ENCODE peak calls at places on chromosomes 11 and 22, in seven cellular contexts. One of them, this sample, is unnamed.
A peak's percentile ranks its signal among the peaks of the same experiment; 100 is the strongest.

GRCh38 chr11:69969890-69970784 is 108.0 kb upstream of the ANO1 start:
- DNase-seq in PC-3: no peak
- DNase-seq in HCT116: no peak
- DNase-seq in MM.1S: no peak
- DNase-seq in GM23338: peak; percentile 24
- DNase-seq in neural progenitor cell: no peak
- DNase-seq in hepatocyte: peak; percentile 54
- DNase-seq in this sample: no peak

GRCh38 chr11:68750197-68750987 is 928 bp downstream of the TESMIN start:
- DNase-seq in neural progenitor cell: peak; percentile 71
- DNase-seq in PC-3: no peak
- DNase-seq in GM23338: peak; percentile 87
- DNase-seq in hepatocyte: peak; percentile 46
- DNase-seq in MM.1S: no peak
- DNase-seq in HCT116: no peak
- DNase-seq in this sample: no peak

GRCh38 chr11:36702330-36703054 is 104.5 kb upstream of the RAG2 start:
- DNase-seq in MM.1S: peak; percentile 55
- DNase-seq in HCT116: peak; percentile 66
- DNase-seq in PC-3: peak; percentile 69
- DNase-seq in GM23338: peak; percentile 85
- DNase-seq in hepatocyte: peak; percentile 78
- DNase-seq in neural progenitor cell: peak; percentile 78
- DNase-seq in this sample: peak; percentile 72

GRCh38 chr11:103619938-103620337 is 416.5 kb upstream of the DDI1 start:
- DNase-seq in hepatocyte: no peak
- DNase-seq in neural progenitor cell: no peak
- DNase-seq in PC-3: no peak
- DNase-seq in MM.1S: no peak
- DNase-seq in HCT116: no peak
- DNase-seq in GM23338: no peak
- DNase-seq in this sample: no peak

GRCh38 chr22:32823024-32823730 is 21.7 kb downstream of the TIMP3 start:
- DNase-seq in MM.1S: no peak
- DNase-seq in neural progenitor cell: peak; percentile 85
- DNase-seq in hepatocyte: peak; percentile 76
- DNase-seq in GM23338: peak; percentile 92
- DNase-seq in HCT116: peak; percentile 43
- DNase-seq in PC-3: peak; percentile 29
- DNase-seq in this sample: no peak

GRCh38 chr11:75403037-75403436 is 3.7 kb downstream of the RPS3 start:
- DNase-seq in PC-3: no peak
- DNase-seq in hepatocyte: no peak
- DNase-seq in GM23338: no peak
- DNase-seq in MM.1S: no peak
- DNase-seq in HCT116: no peak
- DNase-seq in neural progenitor cell: no peak
- DNase-seq in this sample: peak; percentile 17

GRCh38 chr11:58628446-58628845 is 6.0 kb downstream of the CNTF start:
- DNase-seq in PC-3: no peak
- DNase-seq in hepatocyte: no peak
- DNase-seq in HCT116: no peak
- DNase-seq in neural progenitor cell: peak; percentile 28
- DNase-seq in MM.1S: no peak
- DNase-seq in GM23338: no peak
- DNase-seq in this sample: peak; percentile 80

GRCh38 chr11:27379449-27379848 is 16.4 kb upstream of the CCDC34 start:
- DNase-seq in MM.1S: no peak
- DNase-seq in HCT116: no peak
- DNase-seq in PC-3: no peak
- DNase-seq in GM23338: no peak
- DNase-seq in neural progenitor cell: no peak
- DNase-seq in hepatocyte: no peak
- DNase-seq in this sample: no peak

GRCh38 chr11:101974255-101974654 is 57.9 kb upstream of the ANGPTL5 start:
- DNase-seq in GM23338: no peak
- DNase-seq in neural progenitor cell: no peak
- DNase-seq in HCT116: no peak
- DNase-seq in MM.1S: no peak
- DNase-seq in hepatocyte: no peak
- DNase-seq in PC-3: peak; percentile 52
- DNase-seq in this sample: peak; percentile 42

GRCh38 chr11:66967670-66968425 is 7.3 kb upstream of the C11orf86 start:
- DNase-seq in MM.1S: no peak
- DNase-seq in neural progenitor cell: no peak
- DNase-seq in hepatocyte: no peak
- DNase-seq in PC-3: peak; percentile 94
- DNase-seq in HCT116: no peak
- DNase-seq in GM23338: no peak
- DNase-seq in this sample: peak; percentile 93

GRCh38 chr11:85762226-85762625 is 48.7 kb downstream of the SYTL2 start:
- DNase-seq in MM.1S: no peak
- DNase-seq in PC-3: peak; percentile 35
- DNase-seq in hepatocyte: no peak
- DNase-seq in GM23338: no peak
- DNase-seq in neural progenitor cell: no peak
- DNase-seq in HCT116: no peak
- DNase-seq in this sample: peak; percentile 29

GRCh38 chr11:72872012-72872411 is 57.8 kb downstream of the ATG16L2 start:
- DNase-seq in MM.1S: no peak
- DNase-seq in PC-3: no peak
- DNase-seq in HCT116: no peak
- DNase-seq in GM23338: no peak
- DNase-seq in hepatocyte: no peak
- DNase-seq in neural progenitor cell: no peak
- DNase-seq in this sample: no peak

GRCh38 chr11:121829159-121829643 is 286.8 kb downstream of the BLID start:
- DNase-seq in PC-3: peak; percentile 85
- DNase-seq in hepatocyte: peak; percentile 28
- DNase-seq in HCT116: peak; percentile 21
- DNase-seq in MM.1S: no peak
- DNase-seq in GM23338: no peak
- DNase-seq in neural progenitor cell: no peak
- DNase-seq in this sample: peak; percentile 98

GRCh38 chr11:69311767-69312385 is 17.9 kb downstream of the MYEOV start:
- DNase-seq in HCT116: no peak
- DNase-seq in MM.1S: no peak
- DNase-seq in PC-3: no peak
- DNase-seq in neural progenitor cell: no peak
- DNase-seq in hepatocyte: peak; percentile 44
- DNase-seq in GM23338: no peak
- DNase-seq in this sample: no peak

GRCh38 chr11:17498475-17498874 is 21.8 kb upstream of the ABCC8 start:
- DNase-seq in PC-3: peak; percentile 29
- DNase-seq in MM.1S: no peak
- DNase-seq in GM23338: peak; percentile 56
- DNase-seq in hepatocyte: no peak
- DNase-seq in HCT116: no peak
- DNase-seq in neural progenitor cell: peak; percentile 62
- DNase-seq in this sample: peak; percentile 38

GRCh38 chr11:67352546-67353316 is 615 bp downstream of the POLD4 start:
- DNase-seq in MM.1S: peak; percentile 81
- DNase-seq in HCT116: no peak
- DNase-seq in neural progenitor cell: no peak
- DNase-seq in GM23338: peak; percentile 55
- DNase-seq in PC-3: peak; percentile 54
- DNase-seq in hepatocyte: peak; percentile 70
- DNase-seq in this sample: peak; percentile 65

GRCh38 chr22:48748113-48748859 is 1079.4 kb downstream of the BRD1 start:
- DNase-seq in MM.1S: no peak
- DNase-seq in GM23338: no peak
- DNase-seq in PC-3: no peak
- DNase-seq in hepatocyte: no peak
- DNase-seq in neural progenitor cell: no peak
- DNase-seq in HCT116: no peak
- DNase-seq in this sample: no peak

GRCh38 chr22:48750826-48751440 is 1076.7 kb downstream of the BRD1 start:
- DNase-seq in MM.1S: no peak
- DNase-seq in HCT116: no peak
- DNase-seq in GM23338: no peak
- DNase-seq in PC-3: no peak
- DNase-seq in hepatocyte: no peak
- DNase-seq in neural progenitor cell: no peak
- DNase-seq in this sample: no peak

GRCh38 chr22:48749555-48750227 is 1078.0 kb downstream of the BRD1 start:
- DNase-seq in neural progenitor cell: no peak
- DNase-seq in PC-3: no peak
- DNase-seq in MM.1S: no peak
- DNase-seq in hepatocyte: peak; percentile 2
- DNase-seq in GM23338: no peak
- DNase-seq in HCT116: no peak
- DNase-seq in this sample: no peak

GRCh38 chr22:48750282-48750681 is 1077.4 kb downstream of the BRD1 start:
- DNase-seq in hepatocyte: no peak
- DNase-seq in GM23338: no peak
- DNase-seq in MM.1S: no peak
- DNase-seq in neural progenitor cell: no peak
- DNase-seq in PC-3: no peak
- DNase-seq in HCT116: no peak
- DNase-seq in this sample: no peak

DNA sequence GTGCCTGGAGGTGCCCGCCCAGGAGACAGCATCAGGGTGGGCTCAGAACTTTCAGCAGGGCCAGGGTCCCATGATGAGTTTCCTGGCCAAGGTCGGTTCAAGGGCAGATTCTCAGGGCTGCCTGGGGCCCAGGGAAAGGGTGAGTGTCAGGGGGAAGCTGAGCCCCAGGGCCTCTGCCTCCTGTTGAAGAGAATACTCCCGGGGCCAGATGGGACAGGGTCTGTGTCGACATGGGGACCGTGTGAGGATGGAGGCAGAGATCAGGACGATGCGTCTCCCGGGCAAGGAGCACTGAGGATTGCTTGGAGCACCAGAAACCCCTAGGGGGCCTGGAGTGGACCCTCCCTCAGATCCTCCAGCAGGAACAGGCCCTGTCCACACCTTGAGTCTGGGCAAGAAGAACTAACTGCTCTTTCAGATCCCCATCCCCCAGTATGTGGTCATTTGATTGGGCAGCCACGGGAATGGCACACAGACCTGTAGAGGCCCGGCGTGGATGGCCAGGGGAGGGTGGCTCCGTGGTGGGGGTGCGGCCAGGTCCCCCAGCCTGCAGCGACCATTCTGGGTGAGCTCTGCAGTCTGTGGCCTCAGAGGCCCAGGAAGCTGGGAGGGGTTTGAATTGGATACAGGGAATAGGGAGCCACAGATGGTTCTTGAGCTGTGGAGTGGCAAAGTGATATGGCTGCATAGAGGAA is 1078.7 kb downstream of the BRD1 start:
- DNase-seq in GM23338: no peak
- DNase-seq in hepatocyte: no peak
- DNase-seq in neural progenitor cell: no peak
- DNase-seq in PC-3: no peak
- DNase-seq in HCT116: no peak
- DNase-seq in MM.1S: no peak
- DNase-seq in this sample: no peak
- TF ChIP-seq EZH2phosphoT487 in GM23338: no peak
- TF ChIP-seq EZH2phosphoT487 in hepatocyte: no peak
- TF ChIP-seq EZH2phosphoT487 in neural progenitor cell: no peak
- TF ChIP-seq EZH2phosphoT487 in PC-3: no peak
- TF ChIP-seq EZH2phosphoT487 in HCT116: no peak
- TF ChIP-seq EZH2phosphoT487 in MM.1S: no peak
- TF ChIP-seq EZH2phosphoT487 in this sample: no peak

DNA sequence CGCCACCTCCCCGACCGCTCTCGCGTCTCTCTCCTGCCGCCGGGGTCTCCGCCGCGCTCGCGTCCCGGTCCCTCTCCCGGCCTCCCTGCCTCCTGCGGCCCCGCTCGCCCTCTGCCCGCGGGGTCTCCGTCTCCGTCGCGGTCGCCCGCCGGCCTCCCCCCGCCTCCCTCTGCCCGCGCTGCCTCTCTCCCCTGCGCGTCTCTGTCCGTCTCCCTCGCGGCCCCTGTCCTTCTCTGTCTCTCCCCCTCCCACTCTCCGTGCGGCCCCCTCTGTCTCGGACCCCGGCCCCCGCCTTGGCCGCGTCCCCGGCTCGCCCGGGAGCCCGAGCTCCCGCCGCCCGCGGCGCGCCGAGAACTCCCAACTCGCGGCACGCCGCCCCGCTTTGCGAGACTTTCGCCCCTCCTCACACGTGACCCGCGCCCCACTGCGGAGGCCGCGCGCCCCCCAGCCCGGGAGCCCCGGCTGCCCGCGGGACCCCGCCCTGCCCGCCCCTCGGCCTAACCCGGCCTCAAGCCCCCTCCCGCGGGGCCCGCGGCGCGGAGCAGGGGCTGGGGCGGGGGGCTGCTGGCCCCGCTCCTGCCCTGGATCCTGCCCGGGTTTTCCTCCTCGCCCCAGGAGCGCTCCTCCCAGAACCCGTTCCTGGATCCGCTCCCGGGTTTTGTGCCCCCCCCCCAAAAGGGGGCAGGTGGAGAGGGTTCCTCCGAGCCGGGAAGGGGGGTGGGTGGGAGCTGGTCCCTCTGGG is 702 bp upstream of the KCNJ4 start:
- DNase-seq in HCT116: no peak
- DNase-seq in GM23338: peak; percentile 76
- DNase-seq in MM.1S: no peak
- DNase-seq in neural progenitor cell: peak; percentile 82
- DNase-seq in PC-3: no peak
- DNase-seq in hepatocyte: peak; percentile 60
- DNase-seq in this sample: no peak
- TF ChIP-seq EZH2 in HCT116: no peak
- TF ChIP-seq EZH2 in GM23338: peak; percentile 75
- TF ChIP-seq EZH2 in MM.1S: no peak
- TF ChIP-seq EZH2 in neural progenitor cell: peak; percentile 50
- TF ChIP-seq EZH2 in PC-3: peak; percentile 49
- TF ChIP-seq EZH2 in hepatocyte: no peak
- TF ChIP-seq EZH2 in this sample: peak; percentile 94

GRCh38 chr11:13316528-13316961 is 39.0 kb downstream of the BMAL1 start:
- DNase-seq in neural progenitor cell: no peak
- DNase-seq in hepatocyte: no peak
- DNase-seq in GM23338: no peak
- DNase-seq in PC-3: peak; percentile 62
- DNase-seq in MM.1S: no peak
- DNase-seq in HCT116: no peak
- DNase-seq in this sample: peak; percentile 94
- H2AFZ ChIP-seq in neural progenitor cell: no peak overlapping the region
- H2AFZ ChIP-seq in hepatocyte: no peak overlapping the region
- H2AFZ ChIP-seq in GM23338: no peak overlapping the region
- H2AFZ ChIP-seq in PC-3: peak overlapping the region; percentile 24
- H2AFZ ChIP-seq in MM.1S: no peak overlapping the region
- H2AFZ ChIP-seq in HCT116: no peak overlapping the region
- H2AFZ ChIP-seq in this sample: peak overlapping the region; percentile 75

DNA sequence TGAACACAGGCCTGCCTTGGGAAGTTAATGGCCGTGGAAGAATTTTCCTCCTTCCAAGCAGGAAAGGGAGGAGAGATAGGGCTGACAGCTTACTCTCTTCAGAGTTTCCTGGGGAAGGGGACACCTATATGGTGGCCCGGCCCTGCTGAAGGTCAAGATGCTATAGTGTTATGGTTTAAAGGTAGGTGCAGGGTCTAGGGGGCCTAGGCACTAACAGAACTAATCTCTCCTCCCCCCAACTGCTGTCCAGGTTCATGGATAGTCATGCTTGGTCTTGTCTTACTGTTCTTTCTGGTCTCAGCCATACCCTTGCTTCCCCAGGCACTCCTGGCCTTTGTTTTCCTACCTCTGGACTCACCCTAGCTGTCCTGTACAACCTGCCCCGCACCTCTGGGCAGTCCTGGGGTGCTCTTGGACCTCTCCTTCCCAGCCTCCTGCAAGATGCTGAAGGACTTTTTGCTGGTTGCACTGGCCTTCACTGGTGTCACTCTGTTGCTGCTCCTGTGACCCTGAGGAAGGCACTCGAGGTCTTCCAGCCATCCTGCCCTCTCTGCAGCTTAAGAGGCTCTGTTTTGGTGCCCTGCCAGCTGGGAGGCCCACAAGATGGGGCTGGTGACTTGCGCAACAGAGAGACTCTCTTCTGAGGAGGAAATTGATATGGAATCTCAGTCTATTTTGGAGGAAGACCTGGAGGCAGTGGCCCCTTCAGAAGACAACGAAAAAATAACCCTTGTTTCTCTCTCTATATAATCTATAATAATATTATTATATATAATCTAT is 17.9 kb downstream of the SEC14L3 start:
- DNase-seq in hepatocyte: no peak
- DNase-seq in HCT116: no peak
- DNase-seq in MM.1S: no peak
- DNase-seq in PC-3: no peak
- DNase-seq in GM23338: peak; percentile 48
- DNase-seq in neural progenitor cell: peak; percentile 50
- DNase-seq in this sample: peak; percentile 15
- TF ChIP-seq EZH2phosphoT487 in hepatocyte: no peak
- TF ChIP-seq EZH2phosphoT487 in HCT116: no peak
- TF ChIP-seq EZH2phosphoT487 in MM.1S: no peak
- TF ChIP-seq EZH2phosphoT487 in PC-3: no peak
- TF ChIP-seq EZH2phosphoT487 in GM23338: no peak
- TF ChIP-seq EZH2phosphoT487 in neural progenitor cell: no peak
- TF ChIP-seq EZH2phosphoT487 in this sample: no peak

This sample was measured in GM23248.